ENCODE peak calls at places on chromosomes 2 and 18, in ten cellular contexts. L is heart right ventricle; Y is upper lobe of right lung; S is aorta; F is pancreas; M is HepG2; O is HCT116; A is lower lobe of right lung; K is naive thymus-derived CD4-positive, alpha-beta T cell; E is psoas muscle. W is an unnamed sample.

GRCh38 chr18:565562-566061 is 14.6 kb upstream of the CETN1 start:
- ATAC-seq in O (no peak), Y (no peak), K (no peak), S (no peak), M (peak; percentile 59), E (no peak), F (no peak), A (no peak), L (no peak), W (no peak)

GRCh38 chr2:27855476-27855875 is 34.7 kb downstream of the RBKS start:
- ATAC-seq in M (no peak), A (peak; percentile 87), K (no peak), E (no peak), S (no peak), O (no peak), L (no peak), Y (peak; percentile 51), F (peak; percentile 60), W (no peak)

GRCh38 chr2:56211048-56211447 is 27.3 kb downstream of the CCDC85A start:
- ATAC-seq in Y (no peak), S (no peak), L (no peak), A (no peak), K (no peak), O (no peak), E (no peak), M (no peak), F (no peak), W (no peak)

GRCh38 chr2:239304533-239305221 is 96.1 kb downstream of the HDAC4 start:
- ATAC-seq in M (no peak), L (no peak), F (no peak), S (no peak), O (no peak), E (peak; percentile 40), A (no peak), K (no peak), Y (no peak), W (no peak)

GRCh38 chr2:108588070-108588668 is 53.9 kb downstream of the LIMS1 start:
- ATAC-seq in Y (peak; percentile 45), E (no peak), M (no peak), F (peak; percentile 67), S (peak; percentile 39), L (peak; percentile 22), K (peak; percentile 59), A (peak; percentile 56), O (no peak), W (peak; percentile 17)

GRCh38 chr2:171160119-171160629 is 519 bp downstream of the TLK1 start:
- ATAC-seq in E (peak; percentile 60), S (peak; percentile 82), M (peak; percentile 76), L (peak; percentile 55), A (peak; percentile 79), K (peak; percentile 46), Y (peak; percentile 71), F (peak; percentile 56), O (peak; percentile 54), W (peak; percentile 55)

GRCh38 chr18:62445386-62445917 is 77.4 kb upstream of the ZCCHC2 start:
- ATAC-seq in S (no peak), L (no peak), K (no peak), O (no peak), Y (no peak), M (no peak), F (no peak), A (no peak), E (no peak), W (no peak)

GRCh38 chr2:237320801-237321563 is 93.0 kb downstream of the COL6A3 start:
- ATAC-seq in Y (peak; percentile 34), S (peak; percentile 86), A (peak; percentile 35), K (no peak), F (no peak), M (no peak), O (no peak), L (peak; percentile 88), E (peak; percentile 62), W (peak; percentile 85)

GRCh38 chr2:46310446-46310845 is 13.2 kb downstream of the EPAS1 start:
- ATAC-seq in F (no peak), K (no peak), M (no peak), S (no peak), Y (no peak), A (no peak), L (no peak), O (peak; percentile 0), E (no peak), W (no peak)

GRCh38 chr2:46313063-46313462 is 15.9 kb downstream of the EPAS1 start:
- ATAC-seq in E (no peak), M (no peak), L (no peak), Y (no peak), F (no peak), S (no peak), K (no peak), O (no peak), A (no peak), W (no peak)

GRCh38 chr2:46309052-46309953 is 12.1 kb downstream of the EPAS1 start:
- ATAC-seq in A (no peak), L (no peak), M (no peak), O (no peak), E (no peak), Y (no peak), K (no peak), S (no peak), F (no peak), W (peak; percentile 25)

GRCh38 chr2:46314065-46314835 is 17.0 kb downstream of the EPAS1 start:
- ATAC-seq in A (no peak), Y (no peak), L (peak; percentile 4), S (no peak), O (no peak), K (no peak), F (no peak), M (no peak), E (no peak), W (no peak)

GRCh38 chr2:46311651-46312223 is 14.5 kb downstream of the EPAS1 start:
- ATAC-seq in K (no peak), M (no peak), A (no peak), F (peak; percentile 17), S (no peak), Y (no peak), E (no peak), L (no peak), O (no peak), W (no peak)
- H3K4me1 ChIP-seq in K (no peaks in the 10 kb centered on the region), M (peaks cover 100% of the 10 kb centered on the region), A (peaks cover 99% of the 10 kb centered on the region), F (peaks cover 58% of the 10 kb centered on the region), S (peaks cover 18% of the 10 kb centered on the region), Y (peaks cover 100% of the 10 kb centered on the region), E (peaks cover 66% of the 10 kb centered on the region), L (peaks cover 100% of the 10 kb centered on the region), O (peaks cover 53% of the 10 kb centered on the region), W (no peaks in the 10 kb centered on the region)

GRCh38 chr2:130798472-130799221 is 38.1 kb upstream of the ARHGEF4 start:
- ATAC-seq in K (no peak), S (peak; percentile 36), O (no peak), Y (no peak), M (no peak), L (peak; percentile 15), A (no peak), E (no peak), F (no peak), W (no peak)
- H3K4me3 ChIP-seq in K (peak overlapping the region; percentile 97), S (peak overlapping the region; percentile 3), O (no peak overlapping the region), Y (peak overlapping the region; percentile 64), M (no peak overlapping the region), L (peak overlapping the region; percentile 85), A (peak overlapping the region; percentile 76), E (peak overlapping the region; percentile 90), F (peak overlapping the region; percentile 84), W (peak overlapping the region; percentile 94)

GRCh38 chr18:70149616-70150301 is 55.7 kb downstream of the RTTN start:
- ATAC-seq in S (no peak), L (no peak), F (no peak), M (no peak), A (no peak), E (no peak), K (no peak), Y (no peak), O (no peak), W (no peak)

GRCh38 chr18:70148539-70148938 is 56.9 kb downstream of the RTTN start:
- ATAC-seq in F (no peak), E (no peak), A (no peak), M (no peak), O (no peak), S (no peak), Y (no peak), L (no peak), K (no peak), W (no peak)

GRCh38 chr18:70148039-70148438 is 57.4 kb downstream of the RTTN start:
- ATAC-seq in E (no peak), A (no peak), K (no peak), L (no peak), Y (no peak), F (no peak), M (no peak), S (no peak), O (no peak), W (no peak)

GRCh38 chr18:70151554-70152130 is 53.8 kb downstream of the RTTN start:
- ATAC-seq in Y (peak; percentile 41), L (no peak), A (no peak), E (no peak), O (no peak), M (no peak), K (no peak), F (no peak), S (no peak), W (no peak)

DNA sequence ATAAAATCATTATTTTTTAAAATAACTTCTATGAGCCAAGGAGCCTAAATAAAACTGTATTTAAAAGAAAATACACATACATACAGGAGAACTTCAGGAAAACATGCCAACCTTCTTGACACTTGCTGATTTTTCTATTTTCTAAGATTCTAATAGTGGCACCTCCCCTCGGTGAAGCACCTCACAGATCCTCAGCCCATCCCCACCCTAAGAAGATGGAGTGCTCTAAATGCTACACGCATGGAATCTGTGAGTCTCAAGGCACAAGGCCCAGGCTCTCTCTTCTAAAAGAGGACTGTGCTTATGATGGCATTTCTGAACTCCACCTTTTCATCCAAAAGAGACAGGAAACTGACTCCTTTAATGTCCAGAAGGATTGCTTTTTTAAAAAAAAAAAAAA is 56.3 kb downstream of the RTTN start:
- ATAC-seq in F (no peak), K (no peak), A (no peak), Y (no peak), M (no peak), S (no peak), E (no peak), O (no peak), L (no peak), W (no peak)
- H3K36me3 ChIP-seq in F (peaks cover 14% of the 10 kb centered on the region), K (no peaks in the 10 kb centered on the region), A (peaks cover 37% of the 10 kb centered on the region), Y (peaks cover 56% of the 10 kb centered on the region), M (peaks cover 1% of the 10 kb centered on the region), S (peaks cover 2% of the 10 kb centered on the region), E (peaks cover 47% of the 10 kb centered on the region), O (peaks cover 14% of the 10 kb centered on the region), L (peaks cover 12% of the 10 kb centered on the region), W (no peaks in the 10 kb centered on the region)

GRCh38 chr2:60861736-60862135 is 19.6 kb upstream of the REL start:
- ATAC-seq in O (no peak), M (no peak), Y (peak; percentile 88), L (no peak), A (peak; percentile 85), K (no peak), F (no peak), E (no peak), S (no peak), W (no peak)

GRCh38 chr2:60858897-60859311 is 22.5 kb upstream of the REL start:
- ATAC-seq in M (peak; percentile 62), F (no peak), Y (no peak), E (no peak), L (no peak), A (no peak), K (no peak), O (no peak), S (no peak), W (no peak)

GRCh38 chr2:60867007-60867406 is 14.4 kb upstream of the REL start:
- ATAC-seq in K (no peak), A (no peak), L (no peak), M (peak; percentile 71), Y (no peak), F (no peak), S (no peak), O (no peak), E (no peak), W (no peak)

GRCh38 chr2:60867848-60868247 is 13.5 kb upstream of the REL start:
- ATAC-seq in M (no peak), A (peak; percentile 83), Y (peak; percentile 93), L (peak; percentile 74), K (peak; percentile 92), F (peak; percentile 56), O (no peak), E (no peak), S (no peak), W (peak; percentile 50)

GRCh38 chr2:60862642-60863041 is 18.7 kb upstream of the REL start:
- ATAC-seq in O (no peak), L (no peak), K (no peak), F (no peak), M (no peak), A (no peak), S (no peak), E (no peak), Y (no peak), W (no peak)
- H3K4me1 ChIP-seq in O (no peaks in the 10 kb centered on the region), L (no peaks in the 10 kb centered on the region), K (peaks cover 6% of the 10 kb centered on the region), F (no peaks in the 10 kb centered on the region), M (peaks cover 16% of the 10 kb centered on the region), A (peaks cover 17% of the 10 kb centered on the region), S (no peaks in the 10 kb centered on the region), E (no peaks in the 10 kb centered on the region), Y (peaks cover 9% of the 10 kb centered on the region), W (no peaks in the 10 kb centered on the region)